ENCODE peak calls at places on chromosomes 1 and 21, in nine cellular contexts. Q, R, J, S, Y, D, W, B and L are unnamed samples.

GRCh38 chr1:101330427-101331130 is 93.8 kb downstream of the S1PR1 start:
- DNase-seq in Q (no peak), R (no peak), J (no peak), S (no peak), Y (no peak), D (no peak), W (no peak), B (no peak), L (no peak)

GRCh38 chr1:29282924-29283803 is 46.8 kb downstream of the PTPRU start:
- DNase-seq in Q (no peak), R (peak; percentile 84), J (no peak), S (peak; percentile 85), Y (no peak), D (peak; percentile 71), W (no peak), B (no peak), L (peak; percentile 78)

GRCh38 chr1:188023206-188023605 is 1194.5 kb downstream of the PLA2G4A start:
- DNase-seq in Q (no peak), R (no peak), J (no peak), S (no peak), Y (no peak), D (no peak), W (no peak), B (no peak), L (no peak)

GRCh38 chr1:3069491-3070303 is 694 bp downstream of the PRDM16 start:
- DNase-seq in Q (no peak), R (peak; percentile 69), J (peak; percentile 80), S (peak; percentile 65), Y (no peak), D (no peak), W (no peak), B (peak; percentile 67), L (peak; percentile 57)

GRCh38 chr1:98002288-98002687 is 81.5 kb upstream of the DPYD start:
- DNase-seq in Q (no peak), R (no peak), J (no peak), S (no peak), Y (no peak), D (no peak), W (no peak), B (no peak), L (no peak)

GRCh38 chr1:215517441-215517891 is 49.6 kb upstream of the KCTD3 start:
- DNase-seq in Q (no peak), R (peak; percentile 37), J (no peak), S (peak; percentile 10), Y (no peak), D (no peak), W (no peak), B (no peak), L (peak; percentile 74)

GRCh38 chr1:180482425-180483275 is 19.7 kb downstream of the ACBD6 start:
- DNase-seq in Q (no peak), R (no peak), J (no peak), S (peak; percentile 67), Y (peak; percentile 36), D (no peak), W (no peak), B (no peak), L (peak; percentile 83)

GRCh38 chr1:108595510-108595909 is 35.6 kb downstream of the EEIG2 start:
- DNase-seq in Q (no peak), R (no peak), J (no peak), S (peak; percentile 85), Y (no peak), D (no peak), W (no peak), B (no peak), L (peak; percentile 52)

GRCh38 chr1:69055223-69055622 is 512.5 kb upstream of the LRRC7 start:
- DNase-seq in Q (no peak), R (peak; percentile 27), J (no peak), S (no peak), Y (no peak), D (no peak), W (no peak), B (no peak), L (peak; percentile 0)

GRCh38 chr1:209960926-209961325 is 22.9 kb downstream of the SYT14 start:
- DNase-seq in Q (no peak), R (no peak), J (no peak), S (no peak), Y (no peak), D (no peak), W (no peak), B (no peak), L (no peak)
- H3K4me3 ChIP-seq in Q (no peak overlapping the region), R (no peak overlapping the region), J (no peak overlapping the region), S (no peak overlapping the region), Y (no peak overlapping the region), D (no peak overlapping the region), W (no peak overlapping the region), B (no peak overlapping the region), L (no peak overlapping the region)

DNA sequence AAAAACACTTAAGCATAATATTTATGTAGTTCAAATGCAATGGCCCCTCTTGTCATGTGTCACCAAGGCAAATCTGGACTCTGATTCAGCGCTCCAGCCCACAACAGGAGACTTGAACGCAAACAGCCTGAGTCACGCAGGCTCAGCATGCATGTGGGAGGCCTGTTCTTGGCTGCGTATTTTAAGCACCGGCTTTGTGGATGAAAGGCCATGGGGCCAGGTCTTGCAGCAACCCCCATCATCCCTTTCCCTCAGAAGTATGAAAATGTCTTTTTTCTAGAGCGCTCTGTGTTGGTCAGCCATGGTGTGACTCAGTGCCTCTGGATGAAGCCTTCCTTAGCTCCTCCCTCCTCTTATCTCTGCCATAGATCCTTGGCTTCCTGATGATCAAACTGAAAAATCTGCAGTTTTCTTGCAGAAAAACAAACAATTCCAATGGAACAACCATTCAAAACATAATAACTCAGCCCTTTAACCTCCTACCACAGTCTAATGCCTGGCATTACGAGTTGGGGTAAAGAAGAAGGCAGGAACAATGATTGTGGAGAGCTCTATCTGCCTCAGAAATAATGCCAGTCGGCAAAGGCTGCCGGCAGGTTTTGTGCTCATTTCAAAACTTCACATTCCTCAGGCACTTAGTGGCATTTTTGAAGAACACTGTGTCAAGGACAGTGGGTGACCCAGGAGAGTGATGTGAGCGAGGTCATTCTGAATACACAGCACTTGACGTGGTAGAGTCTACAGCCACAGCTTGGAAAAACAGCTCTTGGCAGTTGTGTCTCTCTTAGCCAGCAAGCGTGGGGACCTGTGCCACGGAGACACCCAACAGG is 167.5 kb downstream of the CLIC6 start:
- DNase-seq in Q (no peak), R (no peak), J (peak; percentile 88), S (peak; percentile 99), Y (peak; percentile 71), D (peak; percentile 84), W (peak; percentile 71), B (no peak), L (peak; percentile 100)
- H3K4me3 ChIP-seq in Q (no peak overlapping the region), R (no peak overlapping the region), J (no peak overlapping the region), S (no peak overlapping the region), Y (no peak overlapping the region), D (no peak overlapping the region), W (no peak overlapping the region), B (no peak overlapping the region), L (peak overlapping the region; percentile 59)

DNA sequence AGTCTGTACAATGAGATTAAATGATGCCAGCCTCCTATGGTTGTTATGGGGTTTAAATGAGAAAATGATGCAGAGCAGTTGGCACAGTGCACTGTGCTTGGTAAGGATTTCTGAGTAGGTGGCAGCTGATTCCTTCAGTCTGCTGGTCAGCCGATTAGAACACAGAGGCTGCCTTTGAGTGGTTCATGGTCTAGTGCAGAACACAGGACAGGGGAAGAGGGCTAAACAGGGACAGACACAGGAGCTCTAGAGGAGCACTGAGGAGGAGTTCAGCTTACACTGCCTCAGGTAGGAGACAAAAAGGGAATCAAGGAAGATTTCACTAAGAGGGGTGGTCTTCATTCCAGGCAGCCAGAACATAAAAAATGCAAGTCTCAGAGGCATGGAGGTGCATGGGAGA is 1.4 kb downstream of the TIE1 start:
- DNase-seq in Q (no peak), R (no peak), J (no peak), S (no peak), Y (no peak), D (no peak), W (no peak), B (peak; percentile 8), L (no peak)
- H3K4me3 ChIP-seq in Q (no peak overlapping the region), R (no peak overlapping the region), J (no peak overlapping the region), S (no peak overlapping the region), Y (no peak overlapping the region), D (no peak overlapping the region), W (peak overlapping the region; percentile 17), B (peak overlapping the region; percentile 22), L (no peak overlapping the region)

DNA sequence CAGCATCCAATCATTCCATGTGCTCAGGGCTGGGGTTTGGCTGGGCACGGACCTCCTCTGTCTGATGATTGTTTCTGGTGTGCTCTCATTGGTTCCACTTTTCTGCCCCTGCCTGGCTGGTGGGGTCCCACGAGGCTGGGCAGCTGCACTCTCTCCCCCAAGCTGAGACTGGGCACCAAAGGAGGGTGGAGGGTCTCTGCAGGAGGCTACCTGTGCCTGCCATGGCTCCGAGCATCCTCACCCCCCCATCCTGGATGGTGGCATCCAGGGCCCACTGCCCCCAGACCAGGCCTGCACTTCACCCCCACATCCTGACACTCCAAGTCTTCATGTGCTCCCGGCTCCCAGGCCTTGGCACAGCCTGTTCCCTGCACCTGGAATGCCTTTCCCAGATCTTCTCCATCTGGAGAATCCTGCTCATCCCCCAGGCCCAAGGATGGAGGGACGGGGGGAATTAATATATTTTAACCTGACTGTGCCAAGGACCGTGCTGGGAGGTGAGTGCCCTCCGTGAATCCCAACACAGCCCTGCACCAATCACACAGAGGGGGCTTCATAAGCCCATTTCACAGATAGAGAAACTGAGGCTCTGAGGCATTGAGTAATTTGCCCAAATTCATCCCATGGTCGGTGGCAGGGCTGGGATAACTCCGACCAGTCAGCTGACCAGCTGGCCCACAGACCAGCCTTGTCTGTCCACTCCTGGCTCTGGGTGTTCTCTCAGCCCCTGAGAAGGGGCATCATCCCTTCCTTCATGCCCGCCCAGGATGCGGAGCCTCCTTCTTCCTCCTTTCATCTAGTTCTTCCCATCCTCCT is 403.4 kb downstream of the MATN1 start:
- DNase-seq in Q (no peak), R (no peak), J (peak; percentile 59), S (no peak), Y (no peak), D (peak; percentile 43), W (peak; percentile 7), B (no peak), L (no peak)
- H3K4me3 ChIP-seq in Q (no peak overlapping the region), R (no peak overlapping the region), J (no peak overlapping the region), S (no peak overlapping the region), Y (no peak overlapping the region), D (no peak overlapping the region), W (no peak overlapping the region), B (no peak overlapping the region), L (no peak overlapping the region)

DNA sequence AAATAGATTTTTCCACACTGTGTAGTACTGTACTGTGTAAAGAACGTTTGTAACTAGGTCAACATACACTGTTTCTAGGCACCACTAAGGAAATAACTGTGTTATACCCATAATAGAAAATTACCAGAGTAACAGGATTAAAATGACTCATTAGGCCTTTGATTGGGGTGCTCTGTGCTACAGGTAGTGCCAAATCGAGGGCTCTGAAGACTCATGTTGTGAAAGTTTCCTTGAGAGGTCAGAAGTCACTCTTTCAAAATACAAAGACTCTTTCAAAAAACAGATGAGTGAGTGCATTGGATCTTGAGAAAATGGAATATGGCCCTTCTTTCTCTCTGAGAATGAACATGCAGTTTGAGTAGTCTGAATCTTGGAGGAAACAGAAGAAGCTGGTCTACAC is 143.0 kb downstream of the MRPL39 start:
- DNase-seq in Q (no peak), R (no peak), J (no peak), S (no peak), Y (no peak), D (no peak), W (no peak), B (no peak), L (peak; percentile 60)
- H3K4me3 ChIP-seq in Q (no peak overlapping the region), R (no peak overlapping the region), J (no peak overlapping the region), S (no peak overlapping the region), Y (no peak overlapping the region), D (no peak overlapping the region), W (no peak overlapping the region), B (no peak overlapping the region), L (no peak overlapping the region)